ENCODE peak calls at places on chromosomes 16 and 17, in eight cellular contexts. T is A549, J is uterus, H is ovary, N is heart left ventricle, V is breast epithelium, R is HCT116, I is IMR-90. O is an unnamed sample.
A peak's percentile ranks its signal among the peaks of the same experiment; 100 is the strongest.

GRCh38 chr17:38898812-38899348 is 26.5 kb upstream of the LASP1NB start:
- DNase-seq in T (no peak), J (no peak), H (no peak), N (peak; percentile 60), V (no peak), R (no peak), I (no peak), O (no peak)

GRCh38 chr17:80753946-80754345 is 209.3 kb downstream of the RPTOR start:
- DNase-seq in T (no peak), J (no peak), H (no peak), N (no peak), V (no peak), R (no peak), I (no peak), O (no peak)

GRCh38 chr17:56737741-56738161 is 96.0 kb downstream of the C17orf67 start:
- DNase-seq in T (no peak), J (no peak), H (peak; percentile 26), N (no peak), V (peak; percentile 61), R (no peak), I (peak; percentile 82), O (no peak)

GRCh38 chr17:79203016-79203415 is 128.4 kb downstream of the ENGASE start:
- DNase-seq in T (no peak), J (no peak), H (no peak), N (no peak), V (no peak), R (no peak), I (no peak), O (no peak)

GRCh38 chr16:11315499-11315898 is 29.8 kb upstream of the RMI2 start:
- DNase-seq in T (peak; percentile 38), J (no peak), H (peak; percentile 64), N (no peak), V (no peak), R (no peak), I (peak; percentile 68), O (no peak)

GRCh38 chr16:79864781-79865391 is 264.3 kb upstream of the MAF start:
- DNase-seq in T (no peak), J (no peak), H (no peak), N (no peak), V (no peak), R (no peak), I (no peak), O (no peak)

GRCh38 chr16:12002447-12003006 is 26.0 kb downstream of the SNX29 start:
- DNase-seq in T (no peak), J (peak; percentile 15), H (no peak), N (peak; percentile 37), V (no peak), R (no peak), I (peak; percentile 75), O (no peak)

GRCh38 chr16:14353340-14353739 is 276.7 kb downstream of the PARN start:
- DNase-seq in T (no peak), J (no peak), H (no peak), N (no peak), V (no peak), R (no peak), I (no peak), O (no peak)

GRCh38 chr16:27819881-27820610 is 243.5 kb downstream of the GSG1L start:
- DNase-seq in T (no peak), J (no peak), H (no peak), N (no peak), V (no peak), R (no peak), I (no peak), O (no peak)

GRCh38 chr16:4370570-4371480 is 823 bp upstream of the VASN start:
- DNase-seq in T (no peak), J (peak; percentile 76), H (peak; percentile 94), N (peak; percentile 87), V (no peak), R (no peak), I (peak; percentile 93), O (peak; percentile 71)

GRCh38 chr17:70875729-70876344 is 706.5 kb downstream of the KCNJ2 start:
- DNase-seq in T (no peak), J (no peak), H (no peak), N (no peak), V (no peak), R (no peak), I (no peak), O (no peak)

GRCh38 chr16:36336-36984 is 16.9 kb downstream of the POLR3K start:
- DNase-seq in T (no peak), J (no peak), H (no peak), N (no peak), V (no peak), R (no peak), I (no peak), O (no peak)

GRCh38 chr16:68083861-68084503 is 1.2 kb upstream of the NFATC3 start:
- DNase-seq in T (peak; percentile 23), J (no peak), H (peak; percentile 60), N (no peak), V (no peak), R (no peak), I (peak; percentile 37), O (peak; percentile 27)

GRCh38 chr16:2924901-2925820 is 13.4 kb downstream of the FLYWCH1 start:
- DNase-seq in T (no peak), J (no peak), H (no peak), N (no peak), V (no peak), R (no peak), I (peak; percentile 33), O (no peak)

GRCh38 chr17:15351925-15352324 is 10.5 kb upstream of the TEKT3 start:
- DNase-seq in T (peak; percentile 76), J (peak; percentile 73), H (no peak), N (no peak), V (no peak), R (no peak), I (peak; percentile 88), O (no peak)

GRCh38 chr16:88977028-88977844 is at the start of gene CBFA2T3:
- DNase-seq in T (no peak), J (peak; percentile 64), H (peak; percentile 69), N (peak; percentile 83), V (peak; percentile 57), R (no peak), I (no peak), O (peak; percentile 27)

DNA sequence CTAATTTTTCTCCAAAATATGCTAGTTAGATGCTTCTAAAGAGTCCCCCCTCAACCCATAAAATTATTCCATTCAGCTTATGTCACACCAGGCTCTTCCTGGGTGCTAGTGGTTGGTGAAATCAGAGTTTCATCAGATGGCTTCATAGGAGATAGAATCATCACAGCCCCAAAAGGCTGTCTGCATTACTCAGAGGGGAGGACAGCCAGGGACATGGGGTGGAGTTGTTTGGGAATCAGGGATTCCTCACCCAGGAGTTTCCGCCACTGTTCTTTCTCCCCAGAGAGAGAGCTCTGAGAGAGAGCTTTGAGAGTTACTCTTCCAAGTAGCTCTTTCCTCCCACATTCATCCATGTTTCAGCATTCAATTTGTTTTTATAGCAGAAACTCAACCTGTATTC is 290 bp upstream of the KRT34 start:
- DNase-seq in T (no peak), J (no peak), H (no peak), N (no peak), V (no peak), R (no peak), I (peak; percentile 45), O (no peak)
- TF ChIP-seq POLR2A in T (no peak), J (no peak), H (no peak), N (no peak), V (no peak), R (no peak), I (no peak), O (no peak)

GRCh38 chr17:18117974-18118632 is 9.5 kb downstream of the MYO15A start:
- DNase-seq in T (no peak), J (no peak), H (no peak), N (no peak), V (no peak), R (no peak), I (peak; percentile 38), O (no peak)

GRCh38 chr17:18117533-18117932 is 9.0 kb downstream of the MYO15A start:
- DNase-seq in T (no peak), J (no peak), H (no peak), N (no peak), V (no peak), R (no peak), I (no peak), O (no peak)

GRCh38 chr17:18116078-18116477 is 7.5 kb downstream of the MYO15A start:
- DNase-seq in T (no peak), J (no peak), H (no peak), N (no peak), V (no peak), R (no peak), I (no peak), O (no peak)

GRCh38 chr17:18118633-18118975 is 10.0 kb downstream of the MYO15A start:
- DNase-seq in T (no peak), J (no peak), H (no peak), N (no peak), V (no peak), R (no peak), I (no peak), O (no peak)

GRCh38 chr17:18115517-18115916 is 7.0 kb downstream of the MYO15A start:
- DNase-seq in T (no peak), J (no peak), H (no peak), N (no peak), V (no peak), R (no peak), I (no peak), O (no peak)
- TF ChIP-seq POLR2A in T (no peak), J (no peak), H (no peak), N (no peak), V (no peak), R (no peak), I (no peak), O (no peak)

DNA sequence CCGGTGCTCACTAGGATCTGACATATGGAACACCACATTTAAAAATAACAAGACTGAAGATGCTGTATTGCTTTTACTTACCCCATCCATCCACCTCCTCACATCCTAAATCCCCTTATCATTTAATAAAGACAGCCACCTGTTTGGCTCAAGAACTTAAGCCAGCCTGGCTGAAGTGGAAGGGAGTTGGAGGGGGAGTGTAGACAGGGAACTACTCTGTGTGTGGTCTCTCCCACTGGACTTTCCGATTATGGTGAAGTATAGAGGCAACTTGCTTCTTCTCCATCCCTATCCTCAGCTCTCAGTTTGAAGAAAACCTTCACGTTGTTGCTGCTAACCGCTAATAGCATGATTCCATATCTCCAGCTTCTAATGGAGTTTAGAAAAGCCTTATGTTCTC is 313.4 kb downstream of the CDH11 start:
- DNase-seq in T (no peak), J (no peak), H (no peak), N (no peak), V (no peak), R (no peak), I (no peak), O (no peak)
- TF ChIP-seq POLR2A in T (no peak), J (no peak), H (no peak), N (no peak), V (no peak), R (no peak), I (no peak), O (no peak)

DNA sequence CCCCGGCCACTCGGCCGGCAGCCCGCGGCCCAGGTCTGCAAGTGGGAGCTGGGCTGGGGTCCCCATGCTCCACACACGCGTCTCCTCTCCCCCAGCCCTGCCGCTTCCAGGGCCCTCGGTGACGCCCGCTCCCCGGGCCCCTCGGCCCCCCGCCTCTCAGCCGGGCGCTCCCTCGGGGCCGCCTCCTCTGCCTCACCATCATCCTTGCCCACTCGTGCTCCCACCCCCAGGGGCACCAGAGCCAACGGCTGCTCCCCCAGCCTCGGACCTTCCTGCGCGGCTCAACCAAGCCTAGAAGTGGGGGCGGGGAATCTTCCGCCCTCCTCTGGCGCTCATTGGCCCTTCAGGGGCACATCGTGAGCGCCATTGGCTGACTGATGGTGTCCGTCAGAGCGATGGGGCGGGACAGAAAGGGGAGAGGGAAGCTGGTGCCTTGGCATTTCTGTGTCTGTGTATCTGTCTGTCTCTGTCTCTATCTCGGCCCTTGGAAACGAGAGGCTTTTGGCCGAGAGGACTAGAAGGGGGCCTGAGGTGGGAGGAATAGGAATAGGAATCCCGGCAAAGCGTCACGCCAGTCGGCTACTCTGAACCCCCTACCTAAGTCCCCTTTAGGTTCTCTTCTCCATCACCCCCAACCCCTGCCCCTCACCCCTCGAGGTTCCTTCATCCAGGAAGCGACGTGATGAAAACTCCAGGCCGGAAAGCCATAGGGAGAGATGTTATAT is 88.9 kb downstream of the CDC27 start:
- DNase-seq in T (peak; percentile 93), J (peak; percentile 94), H (peak; percentile 97), N (peak; percentile 94), V (peak; percentile 88), R (peak; percentile 81), I (peak; percentile 84), O (peak; percentile 90)
- TF ChIP-seq POLR2A in T (peak; percentile 75), J (no peak), H (peak; percentile 34), N (no peak), V (no peak), R (peak; percentile 44), I (no peak), O (peak; percentile 23)